ENCODE peak calls at places on chromosomes 16 and 17, in ten cellular contexts. D, N, C, R, J, M, T, O, Z and U are unnamed samples.

GRCh38 chr17:50290074-50290702 is 15.9 kb downstream of the TMEM92 start:
- DNase-seq in D (peak; percentile 18), N (peak; percentile 73), C (peak; percentile 65), R (no peak), J (peak; percentile 70), M (peak; percentile 96), T (no peak), O (peak; percentile 38), Z (no peak), U (peak; percentile 53)

GRCh38 chr17:75695141-75695829 is 26.0 kb upstream of the ITGB4 start:
- DNase-seq in D (no peak), N (no peak), C (no peak), R (no peak), J (no peak), M (no peak), T (no peak), O (no peak), Z (no peak), U (no peak)

GRCh38 chr16:527015-527903 is at the start of gene CAPN15:
- DNase-seq in D (peak; percentile 95), N (peak; percentile 42), C (peak; percentile 87), R (peak; percentile 92), J (peak; percentile 93), M (peak; percentile 56), T (peak; percentile 85), O (peak; percentile 89), Z (peak; percentile 83), U (peak; percentile 62)

GRCh38 chr17:65099941-65100315 is 37.2 kb upstream of the RGS9 start:
- DNase-seq in D (peak; percentile 90), N (no peak), C (no peak), R (no peak), J (peak; percentile 11), M (no peak), T (peak; percentile 84), O (peak; percentile 41), Z (peak; percentile 38), U (peak; percentile 58)

GRCh38 chr16:83727751-83728352 is 79.9 kb upstream of the HSBP1 start:
- DNase-seq in D (no peak), N (no peak), C (no peak), R (no peak), J (no peak), M (no peak), T (no peak), O (no peak), Z (no peak), U (no peak)

GRCh38 chr17:40819528-40820125 is 2.8 kb downstream of the KRT10 start:
- DNase-seq in D (no peak), N (no peak), C (no peak), R (no peak), J (no peak), M (no peak), T (no peak), O (no peak), Z (no peak), U (no peak)

GRCh38 chr17:55238931-55239297 is 25.8 kb upstream of the HLF start:
- DNase-seq in D (peak; percentile 38), N (no peak), C (no peak), R (peak; percentile 51), J (no peak), M (no peak), T (no peak), O (peak; percentile 16), Z (no peak), U (no peak)

GRCh38 chr16:27811881-27812280 is 251.6 kb downstream of the GSG1L start:
- DNase-seq in D (no peak), N (no peak), C (no peak), R (no peak), J (no peak), M (no peak), T (no peak), O (no peak), Z (no peak), U (no peak)

GRCh38 chr16:19127205-19127604 is 13.4 kb downstream of the ITPRIPL2 start:
- DNase-seq in D (no peak), N (no peak), C (no peak), R (no peak), J (no peak), M (no peak), T (no peak), O (no peak), Z (no peak), U (no peak)

GRCh38 chr16:75971334-75971733 is 245.0 kb upstream of the CPHXL start:
- DNase-seq in D (no peak), N (no peak), C (no peak), R (no peak), J (no peak), M (no peak), T (no peak), O (no peak), Z (no peak), U (no peak)

GRCh38 chr17:49035470-49036269 is 38.5 kb downstream of the IGF2BP1 start:
- DNase-seq in D (peak; percentile 71), N (peak; percentile 14), C (peak; percentile 65), R (peak; percentile 70), J (peak; percentile 90), M (no peak), T (no peak), O (peak; percentile 53), Z (peak; percentile 13), U (peak; percentile 46)

GRCh38 chr17:19331553-19332245 is 30.8 kb downstream of the B9D1 start:
- DNase-seq in D (no peak), N (no peak), C (no peak), R (no peak), J (no peak), M (no peak), T (no peak), O (no peak), Z (no peak), U (no peak)

GRCh38 chr17:19332371-19333131 is 30.0 kb downstream of the B9D1 start:
- DNase-seq in D (no peak), N (no peak), C (no peak), R (no peak), J (no peak), M (no peak), T (no peak), O (no peak), Z (no peak), U (no peak)

GRCh38 chr17:19330271-19330670 is 32.3 kb downstream of the B9D1 start:
- DNase-seq in D (no peak), N (no peak), C (no peak), R (peak; percentile 36), J (no peak), M (no peak), T (no peak), O (no peak), Z (no peak), U (no peak)

GRCh38 chr17:19329839-19330238 is 32.7 kb downstream of the B9D1 start:
- DNase-seq in D (no peak), N (no peak), C (no peak), R (no peak), J (no peak), M (no peak), T (no peak), O (no peak), Z (no peak), U (no peak)

DNA sequence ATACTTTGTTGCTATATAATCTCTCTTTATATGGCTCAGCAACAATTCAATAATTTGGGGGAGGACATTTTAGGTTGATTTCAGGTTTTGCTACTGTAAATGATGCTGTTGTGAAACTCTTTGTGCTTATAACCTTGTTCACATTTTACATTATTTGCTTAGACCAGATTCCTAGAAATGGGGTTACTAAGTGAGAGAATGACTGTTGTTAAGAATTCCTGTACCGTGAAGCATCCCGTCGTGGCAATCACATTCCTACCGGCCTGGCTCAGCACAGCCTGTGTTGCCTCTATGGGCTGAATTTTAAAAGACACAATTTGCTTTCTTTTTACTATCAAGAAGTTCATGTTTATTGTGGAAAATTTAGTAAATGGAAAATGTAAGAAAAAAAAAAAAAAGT is 31.4 kb downstream of the B9D1 start:
- DNase-seq in D (no peak), N (peak; percentile 41), C (no peak), R (no peak), J (no peak), M (peak; percentile 77), T (no peak), O (no peak), Z (no peak), U (no peak)
- TF ChIP-seq CTCF in D (no peak), N (no peak), C (no peak), R (no peak), J (no peak), M (peak; percentile 11), T (no peak), O (no peak), Z (no peak), U (no peak)

DNA sequence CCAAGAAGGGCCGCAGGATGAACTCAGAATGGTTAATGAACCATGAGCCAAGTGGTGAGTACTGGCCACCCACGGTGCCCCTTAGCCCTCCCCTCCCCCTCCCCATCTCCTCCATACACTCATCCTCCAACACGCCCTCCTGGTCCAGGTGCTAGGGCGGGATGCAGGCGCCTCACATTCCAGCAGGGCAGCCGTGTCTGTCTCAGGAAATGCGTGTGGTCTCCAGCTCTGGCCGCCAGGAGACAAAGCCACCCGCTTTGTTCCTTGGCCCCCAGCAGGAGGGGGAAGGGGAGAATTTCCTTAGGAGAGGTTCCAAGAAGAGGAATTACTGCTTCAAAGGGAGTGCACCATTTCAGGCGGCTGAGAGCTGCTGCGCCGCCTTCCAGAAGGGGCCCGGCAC is 29.8 kb upstream of the RMI2 start:
- DNase-seq in D (no peak), N (no peak), C (no peak), R (no peak), J (no peak), M (no peak), T (no peak), O (no peak), Z (no peak), U (no peak)
- TF ChIP-seq CTCF in D (no peak), N (peak; percentile 15), C (no peak), R (peak; percentile 19), J (no peak), M (peak; percentile 39), T (no peak), O (no peak), Z (no peak), U (no peak)

DNA sequence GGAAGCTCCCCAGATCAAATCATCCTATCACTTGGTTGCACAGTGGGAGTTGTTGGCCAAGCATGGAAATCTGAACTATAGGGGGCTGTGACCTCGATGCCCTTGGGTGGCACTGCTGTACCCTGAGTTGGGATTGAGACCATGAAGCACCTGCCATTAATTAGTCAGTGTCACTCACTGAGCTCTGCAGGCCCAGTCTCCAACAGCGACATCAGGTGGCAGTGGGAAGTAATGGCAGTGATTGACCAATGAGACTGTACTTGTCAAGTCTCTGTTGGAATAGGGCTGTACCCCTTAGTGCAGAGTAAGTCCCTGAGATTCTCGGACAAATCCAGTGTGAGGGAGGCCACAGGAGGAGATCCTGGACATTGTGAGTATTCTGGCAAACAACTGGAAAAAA is 118.0 kb upstream of the RPL38 start:
- DNase-seq in D (no peak), N (no peak), C (no peak), R (no peak), J (no peak), M (no peak), T (no peak), O (no peak), Z (no peak), U (no peak)
- TF ChIP-seq CTCF in D (peak; percentile 11), N (peak; percentile 32), C (no peak), R (no peak), J (no peak), M (no peak), T (no peak), O (no peak), Z (no peak), U (no peak)

GRCh38 chr17:38815576-38816193 is 9.4 kb downstream of the CWC25 start:
- DNase-seq in D (no peak), N (no peak), C (no peak), R (no peak), J (no peak), M (no peak), T (no peak), O (no peak), Z (no peak), U (no peak)
- TF ChIP-seq CTCF in D (no peak), N (peak; percentile 48), C (no peak), R (peak; percentile 41), J (peak; percentile 55), M (peak; percentile 36), T (peak; percentile 25), O (no peak), Z (no peak), U (no peak)